ENCODE peak calls at places on chromosome 11, in five cellular contexts. One of them, this sample, is unnamed.

GRCh38 chr11:2483426-2483825 is 38.6 kb downstream of the KCNQ1 start:
- DNase-seq in mucosa of descending colon: no peak
- DNase-seq in LoVo: no peak
- DNase-seq in left cardiac atrium: no peak
- DNase-seq in foreskin fibroblast: no peak
- DNase-seq in this sample: no peak

GRCh38 chr11:429931-430456 is 11.8 kb downstream of the ANO9 start:
- DNase-seq in mucosa of descending colon: no peak
- DNase-seq in LoVo: no peak
- DNase-seq in left cardiac atrium: peak
- DNase-seq in foreskin fibroblast: no peak
- DNase-seq in this sample: no peak

GRCh38 chr11:126547161-126547560 is 191.7 kb downstream of the ST3GAL4 start:
- DNase-seq in mucosa of descending colon: no peak
- DNase-seq in LoVo: no peak
- DNase-seq in left cardiac atrium: no peak
- DNase-seq in foreskin fibroblast: peak
- DNase-seq in this sample: no peak

GRCh38 chr11:112694813-112695212 is 266.4 kb upstream of the NCAM1 start:
- DNase-seq in mucosa of descending colon: no peak
- DNase-seq in LoVo: no peak
- DNase-seq in left cardiac atrium: no peak
- DNase-seq in foreskin fibroblast: no peak
- DNase-seq in this sample: no peak

GRCh38 chr11:17169876-17170275 is 37.9 kb downstream of the PIK3C2A start:
- DNase-seq in mucosa of descending colon: no peak
- DNase-seq in LoVo: no peak
- DNase-seq in left cardiac atrium: no peak
- DNase-seq in foreskin fibroblast: no peak
- DNase-seq in this sample: peak

GRCh38 chr11:2462986-2463765 is 18.4 kb downstream of the KCNQ1 start:
- DNase-seq in mucosa of descending colon: peak
- DNase-seq in LoVo: peak
- DNase-seq in left cardiac atrium: peak
- DNase-seq in foreskin fibroblast: no peak
- DNase-seq in this sample: peak

GRCh38 chr11:116694815-116695590 is 77.8 kb downstream of the BUD13 start:
- DNase-seq in mucosa of descending colon: no peak
- DNase-seq in LoVo: no peak
- DNase-seq in left cardiac atrium: no peak
- DNase-seq in foreskin fibroblast: no peak
- DNase-seq in this sample: no peak

GRCh38 chr11:68113986-68114385 is 7.2 kb downstream of the CHKA start:
- DNase-seq in mucosa of descending colon: no peak
- DNase-seq in LoVo: no peak
- DNase-seq in left cardiac atrium: no peak
- DNase-seq in foreskin fibroblast: no peak
- DNase-seq in this sample: no peak

GRCh38 chr11:62398011-62398994 is 20.5 kb upstream of the SCGB1A1 start:
- DNase-seq in mucosa of descending colon: no peak
- DNase-seq in LoVo: peak
- DNase-seq in left cardiac atrium: peak
- DNase-seq in foreskin fibroblast: no peak
- DNase-seq in this sample: no peak

GRCh38 chr11:3609416-3610265 is 32.2 kb downstream of the ART5 start:
- DNase-seq in mucosa of descending colon: peak
- DNase-seq in LoVo: peak
- DNase-seq in left cardiac atrium: no peak
- DNase-seq in foreskin fibroblast: peak
- DNase-seq in this sample: peak

This sample was measured in small intestine.